ENCODE peak calls at places on chromosomes 3 and 15, in six cellular contexts. F, U, T, Y, Z and O are unnamed samples.

GRCh38 chr15:75739791-75740190 is 27.1 kb upstream of the CSPG4 start:
- DNase-seq in F (no peak), U (no peak), T (no peak), Y (peak; percentile 51), Z (no peak), O (no peak)

GRCh38 chr3:116000315-116000714 is 377.0 kb downstream of the GAP43 start:
- DNase-seq in F (no peak), U (no peak), T (peak; percentile 64), Y (no peak), Z (no peak), O (no peak)

GRCh38 chr3:111539351-111540331 is 2.4 kb upstream of the CD96 start:
- DNase-seq in F (no peak), U (no peak), T (peak; percentile 67), Y (no peak), Z (peak; percentile 44), O (peak; percentile 41)

GRCh38 chr3:177615015-177615414 is 417.7 kb upstream of the TBL1XR1 start:
- DNase-seq in F (peak; percentile 72), U (peak; percentile 82), T (no peak), Y (peak; percentile 73), Z (no peak), O (no peak)

GRCh38 chr3:51382947-51383578 is 2.0 kb upstream of the MANF start:
- DNase-seq in F (no peak), U (no peak), T (no peak), Y (peak; percentile 43), Z (no peak), O (no peak)

GRCh38 chr15:87687176-87687890 is 569.2 kb downstream of the NTRK3 start:
- DNase-seq in F (no peak), U (no peak), T (no peak), Y (no peak), Z (no peak), O (no peak)

GRCh38 chr3:100316656-100317069 is 17.9 kb upstream of the NIT2 start:
- DNase-seq in F (no peak), U (no peak), T (peak; percentile 57), Y (no peak), Z (no peak), O (peak; percentile 18)

GRCh38 chr3:108728105-108728504 is 29.1 kb downstream of the RETNLB start:
- DNase-seq in F (no peak), U (no peak), T (no peak), Y (no peak), Z (no peak), O (no peak)

GRCh38 chr3:118488751-118489150 is 545.9 kb downstream of the IGSF11 start:
- DNase-seq in F (no peak), U (no peak), T (no peak), Y (no peak), Z (no peak), O (no peak)

GRCh38 chr15:63985221-63986184 is 60.8 kb downstream of the DAPK2 start:
- DNase-seq in F (peak; percentile 67), U (peak; percentile 93), T (no peak), Y (peak; percentile 89), Z (no peak), O (no peak)

GRCh38 chr3:149507491-149508324 is 33.2 kb downstream of the TM4SF4 start:
- DNase-seq in F (no peak), U (no peak), T (no peak), Y (peak; percentile 78), Z (no peak), O (no peak)

GRCh38 chr15:68204776-68205557 is at the start of gene CALML4:
- DNase-seq in F (peak; percentile 64), U (peak; percentile 76), T (no peak), Y (no peak), Z (no peak), O (peak; percentile 54)

GRCh38 chr3:159798951-159799350 is 189.7 kb upstream of the IL12A start:
- DNase-seq in F (no peak), U (no peak), T (peak; percentile 65), Y (no peak), Z (no peak), O (no peak)

GRCh38 chr3:123749716-123750115 is 134.4 kb downstream of the MYLK start:
- DNase-seq in F (no peak), U (no peak), T (no peak), Y (no peak), Z (no peak), O (no peak)

GRCh38 chr15:98855067-98855814 is 152.4 kb downstream of the PGPEP1L start:
- DNase-seq in F (no peak), U (no peak), T (no peak), Y (no peak), Z (no peak), O (no peak)

GRCh38 chr3:133479895-133480669 is 80.2 kb downstream of the BFSP2 start:
- DNase-seq in F (no peak), U (no peak), T (peak; percentile 57), Y (no peak), Z (no peak), O (peak; percentile 54)

GRCh38 chr3:133476971-133477375 is 77.1 kb downstream of the BFSP2 start:
- DNase-seq in F (no peak), U (no peak), T (no peak), Y (no peak), Z (no peak), O (no peak)

GRCh38 chr3:133477497-133477896 is 77.6 kb downstream of the BFSP2 start:
- DNase-seq in F (no peak), U (no peak), T (no peak), Y (no peak), Z (no peak), O (no peak)

GRCh38 chr3:133478624-133479023 is 78.8 kb downstream of the BFSP2 start:
- DNase-seq in F (no peak), U (no peak), T (no peak), Y (no peak), Z (no peak), O (no peak)

DNA sequence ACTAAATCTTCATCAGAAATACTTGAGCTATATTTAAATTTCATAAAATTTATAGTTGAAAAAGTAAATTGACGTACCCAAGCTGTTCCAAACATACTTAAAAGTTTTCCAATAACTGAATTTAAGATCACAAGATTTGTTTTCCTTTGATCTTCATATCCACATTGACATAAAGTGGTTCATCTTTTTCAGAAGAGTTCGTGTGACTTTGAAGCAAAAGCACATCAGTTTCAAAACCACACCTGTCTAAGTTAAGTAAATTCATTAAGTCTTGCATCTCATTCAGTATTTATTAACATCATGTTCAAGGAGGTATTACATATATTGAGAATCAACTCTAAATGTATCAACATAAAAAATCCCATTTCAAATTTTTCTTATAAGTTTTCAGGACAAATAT is 79.5 kb downstream of the BFSP2 start:
- DNase-seq in F (no peak), U (no peak), T (no peak), Y (no peak), Z (no peak), O (no peak)
- H3K4me3 ChIP-seq in F (no peak overlapping the region), U (no peak overlapping the region), T (no peak overlapping the region), Y (no peak overlapping the region), Z (no peak overlapping the region), O (no peak overlapping the region)

DNA sequence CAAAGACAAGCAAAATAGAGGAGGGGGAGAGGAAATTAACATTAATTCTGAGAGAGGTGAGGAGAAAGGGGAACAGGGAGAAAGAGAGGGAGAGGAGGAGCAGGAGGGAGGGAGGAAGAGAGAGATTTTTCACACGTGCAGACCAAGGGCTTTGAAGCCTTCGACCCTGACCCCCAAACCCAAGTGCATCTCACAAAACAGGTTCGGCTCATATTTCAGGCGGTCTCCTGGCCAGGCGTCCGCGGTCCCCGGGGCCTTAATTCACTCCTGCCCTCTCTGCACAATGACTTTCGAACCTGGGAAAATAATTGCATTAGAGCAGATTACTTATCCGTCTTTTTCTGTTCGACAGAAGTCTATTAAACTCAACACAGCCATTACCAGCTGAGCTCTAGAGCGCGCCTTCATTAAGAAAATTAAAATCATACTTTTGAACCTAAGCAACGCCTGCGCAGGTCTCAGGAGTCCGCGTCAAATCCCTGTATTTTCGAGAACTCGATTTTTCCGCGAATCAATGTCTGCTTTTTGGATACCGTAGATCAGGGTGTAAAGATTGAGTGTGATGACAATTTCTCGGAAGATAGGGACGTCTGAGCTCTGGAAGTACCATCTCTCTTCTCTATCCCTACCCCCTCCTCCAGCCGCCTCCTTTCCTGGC is 220.7 kb downstream of the MEIS2 start:
- DNase-seq in F (no peak), U (no peak), T (no peak), Y (no peak), Z (no peak), O (peak; percentile 57)
- H3K27me3 ChIP-seq in F (peaks cover 75% of the 10 kb centered on the region), U (peaks cover 39% of the 10 kb centered on the region), T (peaks cover 52% of the 10 kb centered on the region), Y (peaks cover 52% of the 10 kb centered on the region), Z (peaks cover 36% of the 10 kb centered on the region), O (peaks cover 80% of the 10 kb centered on the region)

GRCh38 chr3:134931045-134931775 is 136.2 kb downstream of the EPHB1 start:
- DNase-seq in F (no peak), U (no peak), T (peak; percentile 2), Y (no peak), Z (no peak), O (no peak)

GRCh38 chr3:134934933-134935332 is 139.9 kb downstream of the EPHB1 start:
- DNase-seq in F (no peak), U (no peak), T (no peak), Y (no peak), Z (no peak), O (no peak)

GRCh38 chr3:134929976-134930375 is 134.9 kb downstream of the EPHB1 start:
- DNase-seq in F (no peak), U (no peak), T (no peak), Y (no peak), Z (no peak), O (no peak)

GRCh38 chr3:134933997-134934396 is 138.9 kb downstream of the EPHB1 start:
- DNase-seq in F (no peak), U (no peak), T (no peak), Y (no peak), Z (no peak), O (no peak)

DNA sequence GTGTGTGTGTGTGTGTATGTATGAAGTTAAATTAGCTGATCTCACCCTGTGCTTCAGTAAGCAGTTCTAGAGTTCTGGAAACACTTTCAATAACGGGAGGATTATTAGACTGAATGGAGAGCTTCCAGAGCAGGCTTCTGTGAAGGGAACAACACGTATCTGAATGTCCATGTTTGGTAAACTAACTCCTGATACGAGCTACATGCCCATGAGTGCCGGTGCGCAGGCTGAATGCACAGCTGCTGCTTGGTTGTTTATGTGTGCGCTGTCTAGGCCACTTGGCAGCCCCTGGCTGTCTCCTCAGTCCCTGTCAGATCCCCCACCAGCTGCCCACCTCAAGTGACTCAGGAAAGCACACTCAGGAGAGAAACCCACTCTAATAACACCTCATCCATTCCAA is 137.0 kb downstream of the EPHB1 start:
- DNase-seq in F (no peak), U (no peak), T (no peak), Y (no peak), Z (no peak), O (no peak)
- H3K36me3 ChIP-seq in F (no peaks in the 10 kb centered on the region), U (no peaks in the 10 kb centered on the region), T (no peaks in the 10 kb centered on the region), Y (no peaks in the 10 kb centered on the region), Z (no peaks in the 10 kb centered on the region), O (no peaks in the 10 kb centered on the region)

GRCh38 chr3:127777861-127778711 is 44.2 kb downstream of the MGLL start:
- DNase-seq in F (no peak), U (no peak), T (no peak), Y (no peak), Z (no peak), O (no peak)
- H3K4me3 ChIP-seq in F (no peak overlapping the region), U (no peak overlapping the region), T (no peak overlapping the region), Y (no peak overlapping the region), Z (no peak overlapping the region), O (no peak overlapping the region)

GRCh38 chr15:25859838-25860645 is 3.1 kb downstream of the ATP10A start:
- DNase-seq in F (no peak), U (no peak), T (no peak), Y (peak; percentile 86), Z (no peak), O (no peak)
- H3K27me3 ChIP-seq in F (peaks cover 15% of the 10 kb centered on the region), U (no peaks in the 10 kb centered on the region), T (peaks cover 19% of the 10 kb centered on the region), Y (no peaks in the 10 kb centered on the region), Z (no peaks in the 10 kb centered on the region), O (peaks cover 35% of the 10 kb centered on the region)

GRCh38 chr3:81741214-81741613 is 20.2 kb downstream of the GBE1 start:
- DNase-seq in F (no peak), U (no peak), T (no peak), Y (no peak), Z (no peak), O (no peak)
- H3K36me3 ChIP-seq in F (no peaks in the 10 kb centered on the region), U (no peaks in the 10 kb centered on the region), T (no peaks in the 10 kb centered on the region), Y (no peaks in the 10 kb centered on the region), Z (no peaks in the 10 kb centered on the region), O (no peaks in the 10 kb centered on the region)